ENCODE peak calls at places on chromosomes 7 and 10, in five cellular contexts. One of them, this sample, is unnamed.

GRCh38 chr7:100602889-100603696 is 930 bp downstream of the PCOLCE start:
- DNase-seq in small intestine: no peak
- DNase-seq in cardiac muscle cell: peak; percentile 76
- DNase-seq in mammary epithelial cell: no peak
- DNase-seq in transverse colon: peak; percentile 59
- DNase-seq in this sample: no peak

GRCh38 chr7:620052-620451 is 100.4 kb upstream of the PDGFA start:
- DNase-seq in small intestine: peak; percentile 56
- DNase-seq in cardiac muscle cell: no peak
- DNase-seq in mammary epithelial cell: peak; percentile 28
- DNase-seq in transverse colon: peak; percentile 61
- DNase-seq in this sample: no peak

GRCh38 chr10:19209319-19209718 is 160.7 kb downstream of the MALRD1 start:
- DNase-seq in small intestine: no peak
- DNase-seq in cardiac muscle cell: no peak
- DNase-seq in mammary epithelial cell: no peak
- DNase-seq in transverse colon: no peak
- DNase-seq in this sample: no peak

GRCh38 chr7:44498230-44498954 is 7.9 kb upstream of the NUDCD3 start:
- DNase-seq in small intestine: no peak
- DNase-seq in cardiac muscle cell: no peak
- DNase-seq in mammary epithelial cell: no peak
- DNase-seq in transverse colon: no peak
- DNase-seq in this sample: no peak

GRCh38 chr7:156620246-156620775 is 20.3 kb upstream of the RNF32 start:
- DNase-seq in small intestine: no peak
- DNase-seq in cardiac muscle cell: no peak
- DNase-seq in mammary epithelial cell: no peak
- DNase-seq in transverse colon: no peak
- DNase-seq in this sample: no peak

GRCh38 chr7:130492519-130493274 is 812 bp downstream of the MEST start:
- DNase-seq in small intestine: no peak
- DNase-seq in cardiac muscle cell: peak; percentile 7
- DNase-seq in mammary epithelial cell: no peak
- DNase-seq in transverse colon: no peak
- DNase-seq in this sample: no peak

GRCh38 chr10:110811791-110812581 is 59.7 kb upstream of the PDCD4 start:
- DNase-seq in small intestine: no peak
- DNase-seq in cardiac muscle cell: no peak
- DNase-seq in mammary epithelial cell: no peak
- DNase-seq in transverse colon: peak; percentile 52
- DNase-seq in this sample: no peak

GRCh38 chr7:141012044-141012685 is 2.6 kb downstream of the MRPS33 start:
- DNase-seq in small intestine: peak; percentile 91
- DNase-seq in cardiac muscle cell: peak; percentile 66
- DNase-seq in mammary epithelial cell: peak; percentile 53
- DNase-seq in transverse colon: peak; percentile 79
- DNase-seq in this sample: peak; percentile 49

GRCh38 chr10:117420768-117421167 is 45.5 kb upstream of the PDZD8 start:
- DNase-seq in small intestine: no peak
- DNase-seq in cardiac muscle cell: no peak
- DNase-seq in mammary epithelial cell: no peak
- DNase-seq in transverse colon: no peak
- DNase-seq in this sample: no peak

GRCh38 chr10:91567815-91568214 is 65.1 kb downstream of the PPP1R3C start:
- DNase-seq in small intestine: no peak
- DNase-seq in cardiac muscle cell: no peak
- DNase-seq in mammary epithelial cell: peak; percentile 66
- DNase-seq in transverse colon: no peak
- DNase-seq in this sample: no peak

GRCh38 chr7:82528577-82529305 is 85.2 kb upstream of the CACNA2D1 start:
- DNase-seq in small intestine: no peak
- DNase-seq in cardiac muscle cell: no peak
- DNase-seq in mammary epithelial cell: no peak
- DNase-seq in transverse colon: no peak
- DNase-seq in this sample: no peak

GRCh38 chr10:114246679-114247305 is 7.7 kb downstream of the VWA2 start:
- DNase-seq in small intestine: peak; percentile 72
- DNase-seq in cardiac muscle cell: no peak
- DNase-seq in mammary epithelial cell: peak; percentile 89
- DNase-seq in transverse colon: no peak
- DNase-seq in this sample: no peak

GRCh38 chr7:14424675-14425074 is 435.2 kb upstream of the ETV1 start:
- DNase-seq in small intestine: no peak
- DNase-seq in cardiac muscle cell: no peak
- DNase-seq in mammary epithelial cell: no peak
- DNase-seq in transverse colon: no peak
- DNase-seq in this sample: no peak

GRCh38 chr7:73973091-73973490 is 54.9 kb upstream of the ELN start:
- DNase-seq in small intestine: no peak
- DNase-seq in cardiac muscle cell: no peak
- DNase-seq in mammary epithelial cell: no peak
- DNase-seq in transverse colon: no peak
- DNase-seq in this sample: peak; percentile 41

GRCh38 chr10:20624642-20625041 is 272.5 kb downstream of the NEBL start:
- DNase-seq in small intestine: no peak
- DNase-seq in cardiac muscle cell: no peak
- DNase-seq in mammary epithelial cell: no peak
- DNase-seq in transverse colon: peak; percentile 13
- DNase-seq in this sample: no peak

GRCh38 chr10:104501864-104502579 is 139.1 kb upstream of the SORCS3 start:
- DNase-seq in small intestine: no peak
- DNase-seq in cardiac muscle cell: no peak
- DNase-seq in mammary epithelial cell: no peak
- DNase-seq in transverse colon: no peak
- DNase-seq in this sample: no peak

GRCh38 chr7:45924283-45924682 is 3.2 kb upstream of the IGFBP3 start:
- DNase-seq in small intestine: no peak
- DNase-seq in cardiac muscle cell: no peak
- DNase-seq in mammary epithelial cell: peak; percentile 93
- DNase-seq in transverse colon: no peak
- DNase-seq in this sample: no peak

GRCh38 chr10:99569971-99570370 is 37.2 kb downstream of the NKX2-3 start:
- DNase-seq in small intestine: no peak
- DNase-seq in cardiac muscle cell: no peak
- DNase-seq in mammary epithelial cell: no peak
- DNase-seq in transverse colon: no peak
- DNase-seq in this sample: no peak

GRCh38 chr7:76397409-76398183 is 11.9 kb downstream of the SSC4D start:
- DNase-seq in small intestine: peak; percentile 73
- DNase-seq in cardiac muscle cell: peak; percentile 47
- DNase-seq in mammary epithelial cell: peak; percentile 34
- DNase-seq in transverse colon: peak; percentile 89
- DNase-seq in this sample: peak; percentile 89

GRCh38 chr10:53754851-53755250 is 982.3 kb upstream of the MBL2 start:
- DNase-seq in small intestine: no peak
- DNase-seq in cardiac muscle cell: no peak
- DNase-seq in mammary epithelial cell: no peak
- DNase-seq in transverse colon: no peak
- DNase-seq in this sample: no peak

GRCh38 chr10:43131256-43131655 is 7.0 kb upstream of the CSGALNACT2 start:
- DNase-seq in small intestine: no peak
- DNase-seq in cardiac muscle cell: no peak
- DNase-seq in mammary epithelial cell: no peak
- DNase-seq in transverse colon: no peak
- DNase-seq in this sample: no peak

GRCh38 chr7:22193361-22194016 is 163.5 kb downstream of the RAPGEF5 start:
- DNase-seq in small intestine: no peak
- DNase-seq in cardiac muscle cell: peak; percentile 79
- DNase-seq in mammary epithelial cell: no peak
- DNase-seq in transverse colon: no peak
- DNase-seq in this sample: no peak

GRCh38 chr7:19526639-19527038 is 182.2 kb downstream of the POLR1F start:
- DNase-seq in small intestine: no peak
- DNase-seq in cardiac muscle cell: no peak
- DNase-seq in mammary epithelial cell: no peak
- DNase-seq in transverse colon: no peak
- DNase-seq in this sample: no peak

GRCh38 chr7:139776486-139777303 is 1.1 kb downstream of the HIPK2 start:
- DNase-seq in small intestine: peak; percentile 53
- DNase-seq in cardiac muscle cell: peak; percentile 41
- DNase-seq in mammary epithelial cell: no peak
- DNase-seq in transverse colon: peak; percentile 36
- DNase-seq in this sample: no peak

GRCh38 chr10:47299989-47300931 is at the start of gene GDF10:
- DNase-seq in small intestine: peak; percentile 16
- DNase-seq in cardiac muscle cell: peak; percentile 52
- DNase-seq in mammary epithelial cell: no peak
- DNase-seq in transverse colon: no peak
- DNase-seq in this sample: no peak

GRCh38 chr7:151673216-151673615 is 153.5 kb upstream of the RHEB start:
- DNase-seq in small intestine: peak; percentile 71
- DNase-seq in cardiac muscle cell: peak; percentile 32
- DNase-seq in mammary epithelial cell: no peak
- DNase-seq in transverse colon: no peak
- DNase-seq in this sample: no peak

GRCh38 chr10:10605551-10606081 is 412.1 kb upstream of the CELF2 start:
- DNase-seq in small intestine: no peak
- DNase-seq in cardiac muscle cell: no peak
- DNase-seq in mammary epithelial cell: no peak
- DNase-seq in transverse colon: peak; percentile 25
- DNase-seq in this sample: no peak

GRCh38 chr10:5552376-5553321 is 27.9 kb downstream of the CALML3 start:
- DNase-seq in small intestine: no peak
- DNase-seq in cardiac muscle cell: no peak
- DNase-seq in mammary epithelial cell: no peak
- DNase-seq in transverse colon: no peak
- DNase-seq in this sample: peak; percentile 17

GRCh38 chr7:12162420-12163113 is 48.5 kb upstream of the TMEM106B start:
- DNase-seq in small intestine: no peak
- DNase-seq in cardiac muscle cell: no peak
- DNase-seq in mammary epithelial cell: peak; percentile 30
- DNase-seq in transverse colon: no peak
- DNase-seq in this sample: no peak

GRCh38 chr10:12847361-12847975 is 154.0 kb downstream of the CCDC3 start:
- DNase-seq in small intestine: no peak
- DNase-seq in cardiac muscle cell: peak; percentile 26
- DNase-seq in mammary epithelial cell: no peak
- DNase-seq in transverse colon: no peak
- DNase-seq in this sample: no peak
- H3K4me3 ChIP-seq in small intestine: no peak overlapping the region
- H3K4me3 ChIP-seq in cardiac muscle cell: no peak overlapping the region
- H3K4me3 ChIP-seq in mammary epithelial cell: no peak overlapping the region
- H3K4me3 ChIP-seq in transverse colon: no peak overlapping the region
- H3K4me3 ChIP-seq in this sample: no peak overlapping the region

DNA sequence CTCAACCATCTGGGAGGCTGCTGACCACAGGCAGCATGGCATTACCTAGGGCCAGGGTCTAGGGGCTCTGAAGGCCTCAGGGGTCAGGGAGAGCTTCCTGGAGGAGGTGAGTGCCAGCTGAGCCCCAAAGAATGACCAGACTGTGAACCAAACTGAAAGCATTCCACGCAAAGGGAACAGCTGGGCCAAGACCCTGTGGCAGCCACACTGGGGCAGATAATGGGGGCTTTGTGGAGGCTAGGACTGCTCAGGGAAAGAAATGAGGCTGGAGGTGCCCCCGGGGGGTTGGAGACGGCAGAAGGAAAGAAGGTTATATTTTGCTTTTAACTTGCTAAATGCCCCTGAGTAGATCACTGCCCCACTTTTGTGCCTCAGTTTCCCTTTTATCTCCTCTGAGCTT is 57.6 kb downstream of the ZMIZ1 start:
- DNase-seq in small intestine: no peak
- DNase-seq in cardiac muscle cell: no peak
- DNase-seq in mammary epithelial cell: no peak
- DNase-seq in transverse colon: no peak
- DNase-seq in this sample: no peak
- H3K27ac ChIP-seq in small intestine: no peak overlapping the region
- H3K27ac ChIP-seq in cardiac muscle cell: peak overlapping the region; percentile 99
- H3K27ac ChIP-seq in mammary epithelial cell: no peak overlapping the region
- H3K27ac ChIP-seq in transverse colon: no peak overlapping the region
- H3K27ac ChIP-seq in this sample: peak overlapping the region; percentile 62

DNA sequence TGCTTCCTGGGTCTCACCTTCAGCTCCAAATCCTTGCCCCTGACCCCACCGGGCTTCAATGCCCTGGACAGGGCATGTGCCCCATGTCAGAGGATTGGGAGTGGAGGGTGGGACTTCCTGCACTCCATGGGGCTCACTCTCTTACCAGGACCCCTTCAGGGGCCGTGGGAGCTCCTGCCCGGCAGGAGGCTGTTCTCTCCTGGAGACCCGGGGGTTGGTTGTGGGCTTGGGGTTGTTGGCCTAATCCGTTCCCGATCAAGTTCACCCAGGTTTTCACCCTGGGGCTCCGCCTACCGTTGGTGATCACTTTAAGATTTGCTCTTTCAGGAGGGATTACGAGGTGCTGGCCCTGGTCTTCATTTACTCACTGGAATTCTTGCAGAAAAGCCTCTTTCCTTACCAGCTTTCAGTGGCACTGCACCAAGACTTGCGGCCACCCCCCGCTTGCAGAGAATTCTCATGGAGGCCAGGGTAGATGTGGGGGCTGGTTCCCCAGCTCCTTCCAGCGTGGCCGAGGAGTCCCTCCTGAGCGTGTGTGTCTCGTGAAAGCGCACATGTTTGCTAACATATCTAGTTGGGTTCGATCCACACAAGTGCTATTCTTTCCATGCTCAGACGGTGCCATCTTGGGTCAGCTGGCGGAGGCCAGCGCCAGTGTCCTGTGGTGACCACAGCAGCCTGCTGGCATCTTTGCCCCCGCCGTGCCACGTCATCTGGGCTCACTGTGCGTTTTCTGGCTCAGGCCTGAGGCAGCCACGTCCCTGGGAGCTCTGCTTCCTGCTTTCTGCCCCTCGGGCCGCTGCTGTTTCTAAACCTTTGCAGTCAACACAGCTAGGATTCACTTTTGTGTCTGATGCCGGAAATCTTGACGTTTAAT is 15.6 kb downstream of the PWWP2B start:
- DNase-seq in small intestine: no peak
- DNase-seq in cardiac muscle cell: no peak
- DNase-seq in mammary epithelial cell: no peak
- DNase-seq in transverse colon: no peak
- DNase-seq in this sample: peak; percentile 55
- H3K4me1 ChIP-seq in small intestine: peaks cover under 1% of the 10 kb centered on the region
- H3K4me1 ChIP-seq in cardiac muscle cell: peaks cover 35% of the 10 kb centered on the region
- H3K4me1 ChIP-seq in mammary epithelial cell: peaks cover 14% of the 10 kb centered on the region
- H3K4me1 ChIP-seq in transverse colon: peaks cover 73% of the 10 kb centered on the region
- H3K4me1 ChIP-seq in this sample: peaks cover 74% of the 10 kb centered on the region

DNA sequence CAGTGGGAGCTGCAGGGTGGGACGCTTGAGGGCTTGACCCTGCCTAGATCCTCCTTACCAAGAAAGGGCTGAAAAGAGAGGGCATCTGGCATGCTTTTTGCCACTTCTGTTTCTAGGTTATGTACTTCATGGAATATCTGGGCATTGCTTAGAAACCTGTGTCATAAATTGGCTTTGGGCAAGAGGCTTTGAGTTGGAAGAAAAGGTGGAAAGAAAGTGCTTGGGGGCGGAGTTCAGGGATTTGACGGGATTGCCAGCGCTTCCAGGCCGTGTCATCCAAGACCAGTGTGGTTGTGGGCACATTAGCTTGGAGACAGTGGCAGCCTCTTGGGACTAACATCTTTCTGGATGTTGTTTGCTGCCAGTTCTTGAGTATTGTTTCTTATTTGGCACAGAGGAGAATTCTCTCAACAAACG is 825 bp downstream of the ZNF862 start:
- DNase-seq in small intestine: no peak
- DNase-seq in cardiac muscle cell: no peak
- DNase-seq in mammary epithelial cell: no peak
- DNase-seq in transverse colon: no peak
- DNase-seq in this sample: no peak
- H3K4me3 ChIP-seq in small intestine: peak overlapping the region; percentile 82
- H3K4me3 ChIP-seq in cardiac muscle cell: peak overlapping the region; percentile 74
- H3K4me3 ChIP-seq in mammary epithelial cell: peak overlapping the region; percentile 90
- H3K4me3 ChIP-seq in transverse colon: peak overlapping the region; percentile 83
- H3K4me3 ChIP-seq in this sample: peak overlapping the region; percentile 89

This sample was measured in lower lobe of right lung.